ENCODE peak calls at places on chromosome 18, in nine cellular contexts. One of them, this sample, is unnamed.
A peak's percentile ranks its signal among the peaks of the same experiment; 100 is the strongest.

GRCh38 chr18:70181725-70182124 is 23.8 kb downstream of the RTTN start:
- DNase-seq in NCI-H187 treated with DMSO at 0.1 percent for 48 hours: no peak
- DNase-seq in activated effector memory CD4-positive, alpha-beta T cell treated with Interleukin-2 at 50 U/mL for 16 hours: no peak
- DNase-seq in fibroblast of mammary gland: no peak
- DNase-seq in AG04449: no peak
- DNase-seq in GM18507: no peak
- DNase-seq in NCI-H524 treated with DMSO at 0.1 percent for 48 hours: no peak
- DNase-seq in mesendoderm: no peak
- DNase-seq in HEK293T: no peak
- DNase-seq in this sample: no peak

GRCh38 chr18:6683112-6683876 is 46.2 kb upstream of the ARHGAP28 start:
- DNase-seq in NCI-H187 treated with DMSO at 0.1 percent for 48 hours: no peak
- DNase-seq in activated effector memory CD4-positive, alpha-beta T cell treated with Interleukin-2 at 50 U/mL for 16 hours: no peak
- DNase-seq in fibroblast of mammary gland: no peak
- DNase-seq in AG04449: no peak
- DNase-seq in GM18507: no peak
- DNase-seq in NCI-H524 treated with DMSO at 0.1 percent for 48 hours: no peak
- DNase-seq in mesendoderm: peak; percentile 33
- DNase-seq in HEK293T: no peak
- DNase-seq in this sample: no peak

GRCh38 chr18:11176416-11176815 is 27.0 kb upstream of the PIEZO2 start:
- DNase-seq in NCI-H187 treated with DMSO at 0.1 percent for 48 hours: no peak
- DNase-seq in activated effector memory CD4-positive, alpha-beta T cell treated with Interleukin-2 at 50 U/mL for 16 hours: no peak
- DNase-seq in fibroblast of mammary gland: peak; percentile 53
- DNase-seq in AG04449: peak; percentile 36
- DNase-seq in GM18507: no peak
- DNase-seq in NCI-H524 treated with DMSO at 0.1 percent for 48 hours: no peak
- DNase-seq in mesendoderm: no peak
- DNase-seq in HEK293T: no peak
- DNase-seq in this sample: no peak

GRCh38 chr18:6747646-6748045 is 18.1 kb downstream of the ARHGAP28 start:
- DNase-seq in NCI-H187 treated with DMSO at 0.1 percent for 48 hours: no peak
- DNase-seq in activated effector memory CD4-positive, alpha-beta T cell treated with Interleukin-2 at 50 U/mL for 16 hours: no peak
- DNase-seq in fibroblast of mammary gland: peak; percentile 99
- DNase-seq in AG04449: peak; percentile 87
- DNase-seq in GM18507: no peak
- DNase-seq in NCI-H524 treated with DMSO at 0.1 percent for 48 hours: no peak
- DNase-seq in mesendoderm: no peak
- DNase-seq in HEK293T: no peak
- DNase-seq in this sample: no peak

GRCh38 chr18:53457068-53457467 is 767.4 kb downstream of the MBD2 start:
- DNase-seq in NCI-H187 treated with DMSO at 0.1 percent for 48 hours: no peak
- DNase-seq in activated effector memory CD4-positive, alpha-beta T cell treated with Interleukin-2 at 50 U/mL for 16 hours: no peak
- DNase-seq in fibroblast of mammary gland: peak; percentile 21
- DNase-seq in AG04449: peak; percentile 58
- DNase-seq in GM18507: no peak
- DNase-seq in NCI-H524 treated with DMSO at 0.1 percent for 48 hours: no peak
- DNase-seq in mesendoderm: no peak
- DNase-seq in HEK293T: no peak
- DNase-seq in this sample: no peak

GRCh38 chr18:48767090-48767670 is 183.6 kb downstream of the SMAD7 start:
- DNase-seq in NCI-H187 treated with DMSO at 0.1 percent for 48 hours: no peak
- DNase-seq in activated effector memory CD4-positive, alpha-beta T cell treated with Interleukin-2 at 50 U/mL for 16 hours: no peak
- DNase-seq in fibroblast of mammary gland: no peak
- DNase-seq in AG04449: no peak
- DNase-seq in GM18507: no peak
- DNase-seq in NCI-H524 treated with DMSO at 0.1 percent for 48 hours: no peak
- DNase-seq in mesendoderm: peak; percentile 81
- DNase-seq in HEK293T: no peak
- DNase-seq in this sample: no peak

GRCh38 chr18:12911025-12911927 is 27.2 kb upstream of the PTPN2 start:
- DNase-seq in NCI-H187 treated with DMSO at 0.1 percent for 48 hours: no peak
- DNase-seq in activated effector memory CD4-positive, alpha-beta T cell treated with Interleukin-2 at 50 U/mL for 16 hours: peak; percentile 40
- DNase-seq in fibroblast of mammary gland: peak; percentile 8
- DNase-seq in AG04449: no peak
- DNase-seq in GM18507: no peak
- DNase-seq in NCI-H524 treated with DMSO at 0.1 percent for 48 hours: no peak
- DNase-seq in mesendoderm: peak; percentile 4
- DNase-seq in HEK293T: no peak
- DNase-seq in this sample: peak; percentile 48

GRCh38 chr18:23067236-23067635 is 68.0 kb upstream of the CABLES1 start:
- DNase-seq in NCI-H187 treated with DMSO at 0.1 percent for 48 hours: no peak
- DNase-seq in activated effector memory CD4-positive, alpha-beta T cell treated with Interleukin-2 at 50 U/mL for 16 hours: no peak
- DNase-seq in fibroblast of mammary gland: peak; percentile 60
- DNase-seq in AG04449: no peak
- DNase-seq in GM18507: no peak
- DNase-seq in NCI-H524 treated with DMSO at 0.1 percent for 48 hours: no peak
- DNase-seq in mesendoderm: no peak
- DNase-seq in HEK293T: no peak
- DNase-seq in this sample: no peak

GRCh38 chr18:40851014-40851429 is 1104.0 kb upstream of the PIK3C3 start:
- DNase-seq in NCI-H187 treated with DMSO at 0.1 percent for 48 hours: peak; percentile 4
- DNase-seq in activated effector memory CD4-positive, alpha-beta T cell treated with Interleukin-2 at 50 U/mL for 16 hours: no peak
- DNase-seq in fibroblast of mammary gland: peak; percentile 27
- DNase-seq in AG04449: no peak
- DNase-seq in GM18507: no peak
- DNase-seq in NCI-H524 treated with DMSO at 0.1 percent for 48 hours: no peak
- DNase-seq in mesendoderm: no peak
- DNase-seq in HEK293T: no peak
- DNase-seq in this sample: no peak

GRCh38 chr18:57211412-57211750 is 64.5 kb downstream of the BOD1L2 start:
- DNase-seq in NCI-H187 treated with DMSO at 0.1 percent for 48 hours: no peak
- DNase-seq in activated effector memory CD4-positive, alpha-beta T cell treated with Interleukin-2 at 50 U/mL for 16 hours: no peak
- DNase-seq in fibroblast of mammary gland: no peak
- DNase-seq in AG04449: no peak
- DNase-seq in GM18507: no peak
- DNase-seq in NCI-H524 treated with DMSO at 0.1 percent for 48 hours: no peak
- DNase-seq in mesendoderm: no peak
- DNase-seq in HEK293T: no peak
- DNase-seq in this sample: no peak

GRCh38 chr18:42459873-42460272 is 504.8 kb downstream of the PIK3C3 start:
- DNase-seq in NCI-H187 treated with DMSO at 0.1 percent for 48 hours: no peak
- DNase-seq in activated effector memory CD4-positive, alpha-beta T cell treated with Interleukin-2 at 50 U/mL for 16 hours: no peak
- DNase-seq in fibroblast of mammary gland: no peak
- DNase-seq in AG04449: no peak
- DNase-seq in GM18507: no peak
- DNase-seq in NCI-H524 treated with DMSO at 0.1 percent for 48 hours: no peak
- DNase-seq in mesendoderm: peak; percentile 46
- DNase-seq in HEK293T: no peak
- DNase-seq in this sample: no peak